ENCODE peak calls at places on chromosome 20, in nine cellular contexts. X, U, T, O, Z, P, J, E and B are unnamed samples.

GRCh38 chr20:51978081-51978501 is 175.8 kb upstream of the SALL4 start:
- DNase-seq in P (no peak), O (no peak), T (no peak), X (no peak), E (no peak), Z (no peak), U (no peak), J (no peak), B (no peak)

GRCh38 chr20:63475209-63475608 is 2.8 kb upstream of the KCNQ2 start:
- DNase-seq in P (peak; percentile 44), Z (no peak), O (no peak), U (no peak), J (no peak), T (no peak), X (no peak), E (peak; percentile 34), B (no peak)

GRCh38 chr20:62243906-62244515 is 5.7 kb downstream of the OSBPL2 start:
- DNase-seq in Z (no peak), E (no peak), J (no peak), O (no peak), X (no peak), U (no peak), P (no peak), T (no peak), B (no peak)

GRCh38 chr20:20897922-20898321 is 185.5 kb upstream of the RALGAPA2 start:
- DNase-seq in T (no peak), E (no peak), J (no peak), U (no peak), O (no peak), Z (no peak), P (no peak), X (no peak), B (no peak)

GRCh38 chr20:63553251-63553932 is 567 bp upstream of the FNDC11 start:
- DNase-seq in X (peak; percentile 90), Z (peak; percentile 40), J (no peak), P (peak; percentile 81), E (peak; percentile 64), O (peak; percentile 74), U (peak; percentile 85), T (peak; percentile 68), B (peak; percentile 53)

GRCh38 chr20:63775096-63775978 is 35.8 kb downstream of the SLC2A4RG start:
- DNase-seq in U (peak; percentile 10), Z (no peak), P (peak; percentile 51), T (peak; percentile 15), J (no peak), X (peak; percentile 21), O (no peak), E (no peak), B (no peak)

GRCh38 chr20:55155360-55155759 is 680.0 kb downstream of the DOK5 start:
- DNase-seq in O (no peak), E (no peak), X (no peak), U (no peak), P (no peak), Z (no peak), T (no peak), J (no peak), B (no peak)

GRCh38 chr20:5714261-5715041 is 35.8 kb upstream of the SHLD1 start:
- DNase-seq in U (peak; percentile 63), E (peak; percentile 88), X (peak; percentile 66), Z (peak; percentile 100), P (peak; percentile 74), T (peak; percentile 93), J (no peak), O (no peak), B (no peak)

GRCh38 chr20:32605167-32605656 is 20.1 kb upstream of the NOL4L start:
- DNase-seq in J (peak; percentile 27), X (no peak), P (peak; percentile 22), E (no peak), T (no peak), U (no peak), O (peak; percentile 55), Z (no peak), B (peak; percentile 35)

GRCh38 chr20:9294081-9294480 is 220.3 kb upstream of the LAMP5 start:
- DNase-seq in U (no peak), O (no peak), J (no peak), P (peak; percentile 39), Z (no peak), E (peak; percentile 24), X (no peak), T (peak; percentile 1), B (peak; percentile 41)

GRCh38 chr20:34472246-34472925 is 43.8 kb upstream of the DYNLRB1 start:
- DNase-seq in Z (no peak), X (no peak), J (no peak), U (no peak), E (peak; percentile 16), P (peak; percentile 50), T (no peak), O (no peak), B (no peak)

GRCh38 chr20:60579941-60580515 is 621.8 kb downstream of the CDH26 start:
- DNase-seq in T (no peak), U (no peak), X (no peak), Z (no peak), O (no peak), E (peak; percentile 9), P (no peak), J (no peak), B (no peak)

GRCh38 chr20:775679-776135 is 7.4 kb upstream of the SLC52A3 start:
- DNase-seq in Z (no peak), O (no peak), T (no peak), E (no peak), X (no peak), U (no peak), J (no peak), P (no peak), B (no peak)

GRCh38 chr20:3811421-3812258 is 8.7 kb upstream of the AP5S1 start:
- DNase-seq in P (peak; percentile 100), Z (peak; percentile 90), E (peak; percentile 99), T (peak; percentile 98), J (peak; percentile 95), O (peak; percentile 98), U (peak; percentile 91), X (peak; percentile 86), B (peak; percentile 99)
- H3K4me1 ChIP-seq in P (no peaks in the 10 kb centered on the region), Z (peaks cover 62% of the 10 kb centered on the region), E (peaks cover 37% of the 10 kb centered on the region), T (peaks cover 82% of the 10 kb centered on the region), J (peaks cover 37% of the 10 kb centered on the region), O (peaks cover 46% of the 10 kb centered on the region), U (peaks cover 85% of the 10 kb centered on the region), X (peaks cover 80% of the 10 kb centered on the region), B (peaks cover 42% of the 10 kb centered on the region)

DNA sequence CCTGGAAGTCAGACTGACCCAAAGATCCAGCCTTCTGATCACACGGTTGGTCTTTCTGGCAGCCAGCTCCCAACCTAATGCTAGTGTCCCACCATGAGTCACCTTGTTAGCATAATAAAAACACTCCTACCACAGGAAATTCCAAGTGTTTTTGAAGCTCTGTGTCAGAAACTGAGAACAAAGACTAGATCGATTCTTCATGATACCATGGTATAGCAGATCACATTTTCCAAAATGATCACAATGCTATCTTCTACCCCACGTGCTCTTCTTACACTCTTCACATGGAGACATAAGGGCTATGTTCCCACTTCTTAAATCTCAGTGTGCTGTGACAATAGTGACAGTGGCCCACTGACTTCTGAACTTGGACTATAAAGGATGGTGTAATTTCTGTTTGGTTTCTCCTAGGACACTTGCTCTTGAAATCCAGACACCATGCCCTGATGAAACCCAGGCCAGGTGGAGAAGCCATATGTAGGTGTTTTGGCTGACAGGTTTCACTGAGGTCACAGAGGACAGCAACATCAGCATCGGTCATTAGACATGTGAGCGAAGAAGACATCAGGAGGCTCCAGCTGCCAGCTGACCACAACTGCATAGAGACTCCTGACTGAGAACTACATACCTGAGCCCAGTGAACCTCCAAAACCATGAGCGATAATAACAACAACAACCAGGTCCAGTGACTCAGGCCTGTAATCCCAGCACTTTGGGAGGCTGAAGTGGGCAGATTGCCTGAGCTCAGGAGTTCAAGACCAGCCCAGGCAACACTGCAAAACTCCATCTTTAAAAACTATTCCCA is 57.5 kb downstream of the MKKS start:
- DNase-seq in O (no peak), Z (no peak), J (no peak), T (no peak), P (peak; percentile 27), U (no peak), E (peak; percentile 59), X (no peak), B (peak; percentile 68)
- H3K27ac ChIP-seq in O (no peak overlapping the region), Z (no peak overlapping the region), J (no peak overlapping the region), T (no peak overlapping the region), P (no peak overlapping the region), U (no peak overlapping the region), E (no peak overlapping the region), X (no peak overlapping the region), B (peak overlapping the region; percentile 66)

DNA sequence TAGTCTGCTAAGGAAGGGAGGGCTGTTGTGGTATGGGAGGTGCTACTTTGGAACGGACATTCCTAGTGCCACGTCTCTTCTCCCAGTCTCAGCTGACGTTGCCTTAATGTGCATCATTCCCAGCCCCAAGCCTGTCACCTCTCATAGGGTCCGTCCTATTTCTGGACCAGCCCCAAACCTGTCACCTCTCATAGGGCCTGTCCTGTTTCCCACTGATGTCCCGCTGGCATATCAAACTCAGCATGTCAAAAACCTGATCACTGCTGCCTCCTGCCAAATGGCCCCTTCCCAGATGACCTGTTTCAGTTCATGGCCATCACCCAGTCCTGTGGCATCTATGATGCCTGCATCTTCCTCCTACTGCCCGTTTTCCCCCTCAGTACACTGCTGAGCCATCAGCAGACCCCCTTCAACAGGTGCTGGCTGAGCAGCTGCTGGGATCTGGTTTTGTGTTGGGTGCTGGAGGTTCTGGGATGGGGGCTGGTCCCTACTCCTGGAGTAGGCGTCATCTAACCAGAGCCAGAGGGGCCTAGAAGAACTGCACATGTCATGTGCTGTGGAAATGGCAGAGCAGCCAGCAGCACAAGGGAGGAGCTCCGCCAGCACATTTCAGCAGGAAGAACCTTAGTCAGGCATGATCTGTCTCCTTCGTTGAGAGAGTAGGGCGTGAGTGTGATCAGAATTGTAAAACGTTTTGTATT is 3.3 kb downstream of the ENTPD6 start:
- DNase-seq in Z (no peak), E (no peak), X (no peak), O (no peak), J (no peak), U (no peak), P (no peak), T (no peak), B (no peak)
- H3K4me1 ChIP-seq in Z (peaks cover 64% of the 10 kb centered on the region), E (peaks cover 15% of the 10 kb centered on the region), X (peaks cover 24% of the 10 kb centered on the region), O (peaks cover 27% of the 10 kb centered on the region), J (peaks cover 20% of the 10 kb centered on the region), U (peaks cover 29% of the 10 kb centered on the region), P (no peaks in the 10 kb centered on the region), T (peaks cover 22% of the 10 kb centered on the region), B (peaks cover 20% of the 10 kb centered on the region)

GRCh38 chr20:24479106-24479505 is 9.7 kb downstream of the SYNDIG1 start:
- DNase-seq in J (no peak), E (no peak), P (no peak), O (no peak), U (no peak), X (no peak), T (no peak), Z (no peak), B (no peak)

GRCh38 chr20:24478584-24478983 is 9.2 kb downstream of the SYNDIG1 start:
- DNase-seq in P (no peak), T (no peak), U (no peak), J (no peak), Z (no peak), E (no peak), O (no peak), X (no peak), B (no peak)

GRCh38 chr20:24479595-24479994 is 10.2 kb downstream of the SYNDIG1 start:
- DNase-seq in Z (no peak), X (no peak), J (no peak), T (no peak), P (no peak), E (no peak), U (no peak), O (no peak), B (no peak)

GRCh38 chr20:24480523-24480922 is 11.1 kb downstream of the SYNDIG1 start:
- DNase-seq in T (no peak), U (no peak), X (no peak), E (no peak), J (no peak), Z (no peak), O (no peak), P (no peak), B (no peak)

GRCh38 chr20:24477831-24478547 is 8.6 kb downstream of the SYNDIG1 start:
- DNase-seq in E (no peak), P (no peak), Z (no peak), O (no peak), J (no peak), X (no peak), U (no peak), T (no peak), B (no peak)
- H3K27ac ChIP-seq in E (no peak overlapping the region), P (no peak overlapping the region), Z (no peak overlapping the region), O (no peak overlapping the region), J (no peak overlapping the region), X (no peak overlapping the region), U (no peak overlapping the region), T (no peak overlapping the region), B (no peak overlapping the region)